ENCODE peak calls at places on chromosomes 16 and 17, in eight cellular contexts. Z, X, E, U, S, F, N and O are unnamed samples. For H3K4me1, the result is how much of the 10 kb centered on the place peaks cover.

GRCh38 chr16:87918314-87918713 is 18.0 kb downstream of the CA5A start:
- DNase-seq in Z (no peak), X (no peak), E (no peak), U (no peak), S (no peak), F (no peak), N (peak), O (no peak)

GRCh38 chr17:2058521-2059124 is 3.7 kb downstream of the HIC1 start:
- DNase-seq in Z (no peak), X (peak), E (peak), U (peak), S (no peak), F (peak), N (peak), O (no peak)

GRCh38 chr16:2841606-2842339 is 11.7 kb downstream of the ZG16B start:
- DNase-seq in Z (no peak), X (no peak), E (no peak), U (no peak), S (no peak), F (peak), N (peak), O (no peak)

GRCh38 chr16:74951676-74952075 is 33.2 kb downstream of the WDR59 start:
- DNase-seq in Z (no peak), X (no peak), E (no peak), U (no peak), S (no peak), F (no peak), N (no peak), O (no peak)

GRCh38 chr16:89277641-89278341 is 60.3 kb downstream of the ZNF778 start:
- DNase-seq in Z (no peak), X (no peak), E (no peak), U (no peak), S (no peak), F (peak), N (no peak), O (no peak)

GRCh38 chr16:82834156-82834758 is 207.5 kb downstream of the CDH13 start:
- DNase-seq in Z (no peak), X (no peak), E (no peak), U (no peak), S (no peak), F (no peak), N (no peak), O (no peak)

GRCh38 chr16:21156767-21157467 is 1.6 kb upstream of the LDAF1 start:
- DNase-seq in Z (no peak), X (no peak), E (peak), U (peak), S (peak), F (no peak), N (peak), O (peak)

GRCh38 chr16:84836234-84836647 is 16.5 kb downstream of the CRISPLD2 start:
- DNase-seq in Z (peak), X (peak), E (peak), U (peak), S (no peak), F (peak), N (peak), O (peak)

GRCh38 chr16:72434159-72434558 is 262.2 kb upstream of the PMFBP1 start:
- DNase-seq in Z (no peak), X (no peak), E (no peak), U (no peak), S (no peak), F (no peak), N (no peak), O (no peak)

GRCh38 chr17:55354010-55354409 is 67.6 kb downstream of the MMD start:
- DNase-seq in Z (no peak), X (no peak), E (no peak), U (no peak), S (no peak), F (no peak), N (no peak), O (no peak)

GRCh38 chr17:45282683-45283644 is 21.1 kb upstream of the SPATA32 start:
- DNase-seq in Z (no peak), X (no peak), E (no peak), U (no peak), S (no peak), F (no peak), N (peak), O (no peak)

GRCh38 chr17:12631076-12631475 is 34.6 kb upstream of the MYOCD start:
- DNase-seq in Z (no peak), X (no peak), E (no peak), U (no peak), S (no peak), F (no peak), N (no peak), O (no peak)

GRCh38 chr17:44108440-44109311 is 14.8 kb downstream of the HDAC5 start:
- DNase-seq in Z (peak), X (peak), E (peak), U (peak), S (peak), F (no peak), N (peak), O (peak)

GRCh38 chr17:66469088-66469442 is 166.7 kb downstream of the PRKCA start:
- DNase-seq in Z (no peak), X (no peak), E (no peak), U (no peak), S (peak), F (no peak), N (no peak), O (no peak)

GRCh38 chr17:18261146-18261515 is 669 bp downstream of the MIEF2 start:
- DNase-seq in Z (peak), X (no peak), E (peak), U (peak), S (peak), F (peak), N (peak), O (peak)

GRCh38 chr17:82118178-82118814 is 20.3 kb upstream of the FASN start:
- DNase-seq in Z (no peak), X (no peak), E (no peak), U (no peak), S (no peak), F (no peak), N (no peak), O (no peak)

GRCh38 chr16:2388875-2389433 is 40.3 kb upstream of the CCNF start:
- DNase-seq in Z (no peak), X (no peak), E (peak), U (peak), S (peak), F (no peak), N (no peak), O (peak)

GRCh38 chr17:80132906-80133625 is 13.9 kb downstream of the EIF4A3 start:
- DNase-seq in Z (no peak), X (no peak), E (no peak), U (no peak), S (no peak), F (no peak), N (no peak), O (no peak)

GRCh38 chr17:44559288-44560249 is 2.3 kb downstream of the FZD2 start:
- DNase-seq in Z (no peak), X (no peak), E (no peak), U (no peak), S (no peak), F (no peak), N (no peak), O (no peak)

GRCh38 chr16:77723108-77723514 is 797 bp downstream of the NUDT7 start:
- DNase-seq in Z (no peak), X (no peak), E (no peak), U (peak), S (no peak), F (no peak), N (peak), O (no peak)

GRCh38 chr16:13829712-13830304 is 90.1 kb upstream of the ERCC4 start:
- DNase-seq in Z (no peak), X (no peak), E (no peak), U (no peak), S (no peak), F (no peak), N (no peak), O (no peak)

GRCh38 chr16:82638095-82638798 is 11.5 kb downstream of the CDH13 start:
- DNase-seq in Z (no peak), X (no peak), E (no peak), U (no peak), S (no peak), F (no peak), N (peak), O (no peak)

GRCh38 chr17:74133726-74134125 is 69.8 kb upstream of the RPL38 start:
- DNase-seq in Z (no peak), X (no peak), E (no peak), U (no peak), S (no peak), F (no peak), N (no peak), O (no peak)

GRCh38 chr16:85554791-85555548 is 58.2 kb upstream of the GSE1 start:
- DNase-seq in Z (no peak), X (no peak), E (peak), U (peak), S (no peak), F (peak), N (peak), O (peak)

GRCh38 chr16:54430491-54431030 is 144.0 kb upstream of the IRX3 start:
- DNase-seq in Z (no peak), X (no peak), E (no peak), U (no peak), S (peak), F (no peak), N (no peak), O (no peak)

DNA sequence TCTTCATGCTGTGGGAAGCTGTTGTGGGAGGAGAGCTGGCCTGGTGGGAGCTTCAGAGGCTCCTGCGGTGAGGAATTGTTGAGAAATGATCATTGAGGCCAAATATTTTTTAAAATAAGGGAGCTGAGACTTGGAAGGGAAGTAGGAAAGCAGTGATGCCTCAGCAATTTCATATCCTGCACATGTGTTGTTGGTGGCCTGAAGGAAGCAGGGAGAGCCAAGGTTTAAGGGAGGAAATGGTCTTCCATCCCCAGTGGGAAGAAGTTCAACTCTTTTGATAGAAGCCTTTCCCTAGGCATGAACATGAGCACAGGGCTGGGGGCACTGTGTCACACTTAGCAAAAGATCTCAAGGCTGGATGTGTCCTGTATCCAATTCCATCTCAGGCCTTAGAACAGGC is at the start of gene CCL14:
- DNase-seq in Z (no peak), X (no peak), E (no peak), U (no peak), S (no peak), F (no peak), N (no peak), O (no peak)
- H3K4me1 ChIP-seq in Z (under half), X (under half), E (under half), U (under half), S (under half), F (under half), N (under half), O (under half)

GRCh38 chr17:40514013-40514875 is 12.8 kb upstream of the TNS4 start:
- DNase-seq in Z (no peak), X (no peak), E (no peak), U (no peak), S (no peak), F (no peak), N (peak), O (no peak)

GRCh38 chr17:40511667-40512221 is 10.3 kb upstream of the TNS4 start:
- DNase-seq in Z (no peak), X (no peak), E (no peak), U (no peak), S (no peak), F (no peak), N (peak), O (no peak)

GRCh38 chr17:40511136-40511535 is 9.7 kb upstream of the TNS4 start:
- DNase-seq in Z (no peak), X (no peak), E (no peak), U (no peak), S (no peak), F (no peak), N (peak), O (peak)

GRCh38 chr17:40509626-40510327 is 8.4 kb upstream of the TNS4 start:
- DNase-seq in Z (no peak), X (no peak), E (no peak), U (no peak), S (no peak), F (no peak), N (peak), O (no peak)

GRCh38 chr17:40510328-40510648 is 8.9 kb upstream of the TNS4 start:
- DNase-seq in Z (peak), X (no peak), E (no peak), U (no peak), S (peak), F (no peak), N (peak), O (no peak)
- TF ChIP-seq POLR2AphosphoS5 in Z (peak), X (no peak), E (no peak), U (no peak), S (no peak), F (no peak), N (peak), O (peak)

GRCh38 chr16:47084198-47084597 is 59.5 kb downstream of the NETO2 start:
- DNase-seq in Z (no peak), X (no peak), E (no peak), U (no peak), S (no peak), F (no peak), N (no peak), O (no peak)
- TF ChIP-seq POLR2A in Z (no peak), X (no peak), E (no peak), U (no peak), S (no peak), F (no peak), N (no peak), O (no peak)

GRCh38 chr16:57445510-57445909 is 1.7 kb downstream of the CIAPIN1 start:
- DNase-seq in Z (no peak), X (no peak), E (no peak), U (no peak), S (no peak), F (no peak), N (no peak), O (no peak)
- H3K4me1 ChIP-seq in Z (under half), X (under half), E (under half), U (under half), S (under half), F (under half), N (under half), O (under half)